ENCODE peak calls at places on chromosomes 1 and 21, in four cellular contexts. One of them, this sample, is unnamed.
A peak's percentile ranks its signal among the peaks of the same experiment; 100 is the strongest.

GRCh38 chr1:47951545-47952235 is 45.5 kb downstream of the TRABD2B start:
- DNase-seq in foreskin fibroblast: no peak
- DNase-seq in astrocyte: no peak
- DNase-seq in RWPE1: no peak
- DNase-seq in this sample: no peak

GRCh38 chr1:100354971-100355394 is 2.7 kb downstream of the CDC14A start:
- DNase-seq in foreskin fibroblast: peak; percentile 42
- DNase-seq in astrocyte: peak; percentile 65
- DNase-seq in RWPE1: peak; percentile 66
- DNase-seq in this sample: peak; percentile 51

GRCh38 chr1:158686430-158687009 is at the start of gene SPTA1:
- DNase-seq in foreskin fibroblast: no peak
- DNase-seq in astrocyte: no peak
- DNase-seq in RWPE1: no peak
- DNase-seq in this sample: no peak

GRCh38 chr21:42056468-42056867 is 14.6 kb upstream of the UMODL1 start:
- DNase-seq in foreskin fibroblast: no peak
- DNase-seq in astrocyte: no peak
- DNase-seq in RWPE1: no peak
- DNase-seq in this sample: no peak

GRCh38 chr1:156086256-156086662 is 4.0 kb upstream of the MEX3A start:
- DNase-seq in foreskin fibroblast: peak; percentile 63
- DNase-seq in astrocyte: peak; percentile 64
- DNase-seq in RWPE1: no peak
- DNase-seq in this sample: peak; percentile 49

GRCh38 chr1:24080131-24080530 is 31.8 kb downstream of the MYOM3 start:
- DNase-seq in foreskin fibroblast: no peak
- DNase-seq in astrocyte: no peak
- DNase-seq in RWPE1: no peak
- DNase-seq in this sample: no peak

GRCh38 chr1:43558346-43558841 is 27.7 kb downstream of the PTPRF start:
- DNase-seq in foreskin fibroblast: peak; percentile 78
- DNase-seq in astrocyte: peak; percentile 62
- DNase-seq in RWPE1: no peak
- DNase-seq in this sample: no peak

GRCh38 chr1:200150721-200151120 is 123.2 kb downstream of the NR5A2 start:
- DNase-seq in foreskin fibroblast: peak; percentile 91
- DNase-seq in astrocyte: peak; percentile 67
- DNase-seq in RWPE1: peak; percentile 94
- DNase-seq in this sample: no peak

GRCh38 chr1:243731301-243731891 is 118.6 kb downstream of the AKT3 start:
- DNase-seq in foreskin fibroblast: no peak
- DNase-seq in astrocyte: peak; percentile 82
- DNase-seq in RWPE1: no peak
- DNase-seq in this sample: peak; percentile 82

GRCh38 chr21:45404726-45405270 is at the start of gene COL18A1:
- DNase-seq in foreskin fibroblast: peak; percentile 73
- DNase-seq in astrocyte: no peak
- DNase-seq in RWPE1: peak; percentile 67
- DNase-seq in this sample: peak; percentile 55

GRCh38 chr1:36857761-36858160 is 176.6 kb downstream of the GRIK3 start:
- DNase-seq in foreskin fibroblast: no peak
- DNase-seq in astrocyte: no peak
- DNase-seq in RWPE1: no peak
- DNase-seq in this sample: no peak

GRCh38 chr1:221439008-221439733 is 302.7 kb downstream of the DUSP10 start:
- DNase-seq in foreskin fibroblast: peak; percentile 90
- DNase-seq in astrocyte: peak; percentile 88
- DNase-seq in RWPE1: peak; percentile 90
- DNase-seq in this sample: peak; percentile 61

GRCh38 chr1:25543106-25543424 is 341 bp upstream of the LDLRAP1 start:
- DNase-seq in foreskin fibroblast: no peak
- DNase-seq in astrocyte: no peak
- DNase-seq in RWPE1: no peak
- DNase-seq in this sample: no peak

GRCh38 chr1:94949681-94950661 is 23.1 kb upstream of the CNN3 start:
- DNase-seq in foreskin fibroblast: peak; percentile 72
- DNase-seq in astrocyte: peak; percentile 65
- DNase-seq in RWPE1: no peak
- DNase-seq in this sample: peak; percentile 51

GRCh38 chr1:241972703-241973375 is 15.3 kb downstream of the BECN2 start:
- DNase-seq in foreskin fibroblast: peak; percentile 15
- DNase-seq in astrocyte: peak; percentile 78
- DNase-seq in RWPE1: no peak
- DNase-seq in this sample: no peak

GRCh38 chr1:245168090-245168489 is 13.3 kb downstream of the KIF26B start:
- DNase-seq in foreskin fibroblast: no peak
- DNase-seq in astrocyte: no peak
- DNase-seq in RWPE1: no peak
- DNase-seq in this sample: no peak

GRCh38 chr21:15139881-15140280 is 75.1 kb upstream of the NRIP1 start:
- DNase-seq in foreskin fibroblast: no peak
- DNase-seq in astrocyte: no peak
- DNase-seq in RWPE1: no peak
- DNase-seq in this sample: no peak

GRCh38 chr1:43199093-43199726 is 27.1 kb downstream of the CFAP57 start:
- DNase-seq in foreskin fibroblast: no peak
- DNase-seq in astrocyte: no peak
- DNase-seq in RWPE1: peak; percentile 18
- DNase-seq in this sample: no peak

GRCh38 chr1:156806512-156807440 is 9.9 kb downstream of the SH2D2A start:
- DNase-seq in foreskin fibroblast: no peak
- DNase-seq in astrocyte: no peak
- DNase-seq in RWPE1: no peak
- DNase-seq in this sample: no peak

GRCh38 chr1:112710586-112710985 is 3.7 kb upstream of the RHOC start:
- DNase-seq in foreskin fibroblast: no peak
- DNase-seq in astrocyte: no peak
- DNase-seq in RWPE1: no peak
- DNase-seq in this sample: no peak

GRCh38 chr1:64486193-64486592 is 16.3 kb downstream of the CACHD1 start:
- DNase-seq in foreskin fibroblast: no peak
- DNase-seq in astrocyte: no peak
- DNase-seq in RWPE1: no peak
- DNase-seq in this sample: no peak

GRCh38 chr21:33078907-33079582 is 9.1 kb downstream of the OLIG1 start:
- DNase-seq in foreskin fibroblast: peak; percentile 63
- DNase-seq in astrocyte: peak; percentile 80
- DNase-seq in RWPE1: peak; percentile 54
- DNase-seq in this sample: peak; percentile 72
- TF ChIP-seq CTCF in foreskin fibroblast: no peak
- TF ChIP-seq CTCF in astrocyte: no peak
- TF ChIP-seq CTCF in RWPE1: no peak
- TF ChIP-seq CTCF in this sample: no peak

GRCh38 chr1:70966018-70966638 is 81.5 kb downstream of the PTGER3 start:
- DNase-seq in foreskin fibroblast: peak; percentile 13
- DNase-seq in astrocyte: no peak
- DNase-seq in RWPE1: peak; percentile 4
- DNase-seq in this sample: no peak
- TF ChIP-seq CTCF in foreskin fibroblast: no peak
- TF ChIP-seq CTCF in astrocyte: peak; percentile 34
- TF ChIP-seq CTCF in RWPE1: peak; percentile 21
- TF ChIP-seq CTCF in this sample: peak; percentile 16

DNA sequence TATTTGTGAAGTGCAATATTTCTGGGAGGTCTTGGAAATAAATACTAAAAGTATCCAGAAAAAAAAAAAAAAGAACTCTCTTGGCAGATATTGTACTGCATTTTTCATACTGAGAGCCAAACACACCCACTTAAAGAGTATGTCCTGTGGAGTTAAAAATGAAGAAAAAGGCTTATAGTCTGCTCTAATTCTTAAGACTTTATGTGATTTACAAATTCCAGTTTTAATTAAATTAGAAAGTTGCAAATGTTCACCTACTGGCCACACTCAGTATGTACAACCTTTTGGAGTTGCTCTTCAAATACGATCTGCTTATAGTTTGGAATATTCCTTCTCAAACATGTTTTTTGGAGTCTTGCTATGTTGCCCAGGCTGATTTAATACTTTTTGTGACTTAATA is 107.6 kb downstream of the LEPR start:
- DNase-seq in foreskin fibroblast: no peak
- DNase-seq in astrocyte: no peak
- DNase-seq in RWPE1: no peak
- DNase-seq in this sample: no peak
- TF ChIP-seq CTCF in foreskin fibroblast: no peak
- TF ChIP-seq CTCF in astrocyte: peak; percentile 36
- TF ChIP-seq CTCF in RWPE1: no peak
- TF ChIP-seq CTCF in this sample: peak; percentile 25

DNA sequence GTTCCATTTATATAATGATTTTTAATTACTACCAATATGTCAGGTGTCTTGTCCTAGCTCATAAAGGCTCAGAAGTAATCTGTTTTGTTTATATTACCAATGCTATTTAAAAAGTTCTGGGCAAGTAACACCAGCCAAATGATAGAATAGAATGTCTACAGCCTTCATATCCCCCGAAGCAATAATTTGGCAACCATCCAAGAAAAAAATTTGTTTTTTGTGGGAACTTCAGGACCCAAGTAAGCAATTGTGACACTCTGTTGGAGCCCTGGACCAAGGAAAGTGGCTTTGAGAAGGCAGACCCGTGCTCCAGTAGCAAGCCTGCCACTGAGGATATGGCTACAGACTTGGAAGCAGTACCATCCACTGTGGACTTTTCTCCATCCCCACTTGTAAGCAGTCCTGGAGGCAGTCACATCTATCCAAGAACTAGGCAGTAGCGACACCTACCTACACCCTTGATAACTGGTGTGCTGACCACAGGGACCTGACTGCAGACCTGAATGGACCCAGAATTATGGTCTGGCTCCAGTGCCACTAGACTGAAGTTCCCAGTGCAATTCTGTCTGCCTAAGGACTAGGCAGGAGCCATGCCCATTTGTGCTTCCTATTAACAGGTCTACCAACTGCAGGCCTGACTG is 870.7 kb upstream of the ADGRL2 start:
- DNase-seq in foreskin fibroblast: no peak
- DNase-seq in astrocyte: no peak
- DNase-seq in RWPE1: no peak
- DNase-seq in this sample: no peak
- TF ChIP-seq CTCF in foreskin fibroblast: no peak
- TF ChIP-seq CTCF in astrocyte: no peak
- TF ChIP-seq CTCF in RWPE1: no peak
- TF ChIP-seq CTCF in this sample: no peak

GRCh38 chr1:39088658-39089057 is 62.5 kb downstream of the NDUFS5 start:
- DNase-seq in foreskin fibroblast: no peak
- DNase-seq in astrocyte: no peak
- DNase-seq in RWPE1: no peak
- DNase-seq in this sample: no peak
- TF ChIP-seq CTCF in foreskin fibroblast: no peak
- TF ChIP-seq CTCF in astrocyte: no peak
- TF ChIP-seq CTCF in RWPE1: no peak
- TF ChIP-seq CTCF in this sample: no peak

DNA sequence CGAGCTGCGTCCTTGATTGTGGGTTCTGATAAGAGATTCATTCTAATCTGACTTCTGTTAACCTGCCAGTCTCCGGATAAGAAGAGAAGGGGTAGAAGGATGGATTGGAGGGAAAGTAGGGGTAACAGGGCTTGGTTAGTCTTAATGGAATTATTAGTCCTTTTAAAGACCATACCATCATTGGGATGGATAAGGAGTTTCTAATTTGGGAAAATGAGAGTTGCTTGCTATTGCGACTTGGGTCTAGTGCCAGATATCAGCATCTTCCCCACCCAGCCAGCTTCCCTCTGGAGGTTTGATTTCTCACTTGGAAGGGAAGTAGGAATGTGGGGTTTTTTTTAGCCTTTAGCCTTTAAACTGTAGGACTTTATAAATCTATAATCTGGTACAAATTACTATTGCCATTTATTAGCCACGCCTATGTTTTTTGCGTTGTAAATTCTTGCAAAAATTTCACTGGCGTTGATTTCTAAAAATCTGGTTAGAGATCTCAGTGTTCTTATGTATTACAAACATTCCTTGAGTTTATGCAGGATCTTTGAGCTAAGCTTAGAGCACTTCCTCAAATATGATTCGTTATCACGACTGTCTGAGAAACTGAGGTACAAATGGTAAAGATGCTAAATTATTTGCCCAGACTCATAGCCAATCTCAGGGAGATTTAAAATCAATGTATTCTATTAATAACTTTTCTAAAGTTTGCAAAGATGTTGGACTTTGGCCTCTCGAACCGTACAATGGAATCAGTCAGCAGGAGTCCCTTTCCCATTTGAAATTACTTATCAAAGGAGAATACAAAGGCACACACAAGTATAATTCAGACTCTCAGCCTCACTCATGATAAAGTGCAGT is 1.3 kb downstream of the FAM20B start:
- DNase-seq in foreskin fibroblast: peak; percentile 36
- DNase-seq in astrocyte: no peak
- DNase-seq in RWPE1: peak; percentile 13
- DNase-seq in this sample: no peak
- TF ChIP-seq CTCF in foreskin fibroblast: no peak
- TF ChIP-seq CTCF in astrocyte: no peak
- TF ChIP-seq CTCF in RWPE1: no peak
- TF ChIP-seq CTCF in this sample: no peak

GRCh38 chr1:174932587-174932986 is 67.2 kb upstream of the CACYBP start:
- DNase-seq in foreskin fibroblast: no peak
- DNase-seq in astrocyte: no peak
- DNase-seq in RWPE1: no peak
- DNase-seq in this sample: no peak
- TF ChIP-seq CTCF in foreskin fibroblast: no peak
- TF ChIP-seq CTCF in astrocyte: peak; percentile 24
- TF ChIP-seq CTCF in RWPE1: no peak
- TF ChIP-seq CTCF in this sample: no peak

This sample was measured in Calu3.